ENCODE peak calls at places on chromosomes 16 and 17, in four cellular contexts. Q, G, W and X are unnamed samples.

GRCh38 chr16:30119428-30119827 is 3.6 kb downstream of the MAPK3 start:
- DNase-seq in W (no peak), G (peak; percentile 34), Q (no peak), X (no peak)

GRCh38 chr17:50679008-50679544 is 28.6 kb downstream of the ANKRD40 start:
- DNase-seq in W (no peak), G (no peak), Q (no peak), X (no peak)

GRCh38 chr17:5800646-5801045 is 216.3 kb upstream of the NLRP1 start:
- DNase-seq in Q (no peak), G (no peak), W (peak; percentile 24), X (no peak)

GRCh38 chr17:48547839-48548686 is 3.2 kb upstream of the HOXB2 start:
- DNase-seq in Q (no peak), W (peak; percentile 66), G (peak; percentile 90), X (no peak)

GRCh38 chr17:55344514-55344997 is 77.1 kb downstream of the MMD start:
- DNase-seq in G (no peak), W (no peak), Q (no peak), X (no peak)

GRCh38 chr17:82893779-82894178 is 54.0 kb upstream of the ZNF750 start:
- DNase-seq in G (peak; percentile 23), W (no peak), Q (no peak), X (no peak)

GRCh38 chr16:27346818-27347217 is 33.0 kb downstream of the IL4R start:
- DNase-seq in Q (no peak), W (no peak), G (no peak), X (peak; percentile 13)

GRCh38 chr17:9021985-9022552 is 759 bp downstream of the NTN1 start:
- DNase-seq in W (peak; percentile 55), Q (peak; percentile 63), G (peak; percentile 62), X (no peak)

GRCh38 chr17:48011405-48012150 is 26.0 kb downstream of the COPZ2 start:
- DNase-seq in Q (peak; percentile 57), G (peak; percentile 68), W (peak; percentile 80), X (peak; percentile 79)

GRCh38 chr17:57071991-57072944 is 12.8 kb upstream of the AKAP1 start:
- DNase-seq in W (peak; percentile 62), G (no peak), Q (no peak), X (no peak)

GRCh38 chr16:152141-153128 is at the start of gene HBZ:
- DNase-seq in G (no peak), W (no peak), Q (no peak), X (no peak)

GRCh38 chr17:58083491-58084316 is 485 bp downstream of the DYNLL2 start:
- DNase-seq in Q (peak; percentile 84), W (peak; percentile 37), G (peak; percentile 87), X (peak; percentile 73)

GRCh38 chr17:77654296-77654695 is 304.2 kb upstream of the TNRC6C start:
- DNase-seq in G (no peak), Q (no peak), W (no peak), X (no peak)

GRCh38 chr17:43853546-43853945 is 6.6 kb downstream of the CD300LG start:
- DNase-seq in G (no peak), Q (no peak), W (no peak), X (no peak)

GRCh38 chr16:3715430-3715829 is 1.9 kb downstream of the TRAP1 start:
- DNase-seq in G (no peak), W (no peak), Q (no peak), X (no peak)

GRCh38 chr16:3718628-3719027 is 1.3 kb upstream of the TRAP1 start:
- DNase-seq in Q (no peak), G (no peak), W (no peak), X (no peak)

GRCh38 chr16:3718019-3718391 is 681 bp upstream of the TRAP1 start:
- DNase-seq in G (no peak), W (no peak), Q (no peak), X (peak; percentile 18)

GRCh38 chr16:3716831-3717234 is 491 bp downstream of the TRAP1 start:
- DNase-seq in G (peak; percentile 54), Q (peak; percentile 42), W (peak; percentile 60), X (peak; percentile 65)

GRCh38 chr16:3717235-3718018 is at the start of gene TRAP1:
- DNase-seq in W (peak; percentile 71), Q (peak; percentile 96), G (peak; percentile 95), X (peak; percentile 91)
- H3K79me2 ChIP-seq in W (peaks cover 47% of the 10 kb centered on the region), Q (peaks cover 45% of the 10 kb centered on the region), G (peaks cover 47% of the 10 kb centered on the region), X (peaks cover 53% of the 10 kb centered on the region)

GRCh38 chr16:3113765-3114479 is 1.5 kb downstream of the ZNF205 start:
- DNase-seq in W (no peak), G (peak; percentile 46), Q (no peak), X (no peak)
- H3K9me2 ChIP-seq in W (no peaks in the 10 kb centered on the region), G (no peaks in the 10 kb centered on the region), Q (no peaks in the 10 kb centered on the region), X (no peaks in the 10 kb centered on the region)

GRCh38 chr17:731943-732787 is at the start of gene TLCD3A:
- DNase-seq in Q (peak; percentile 88), W (peak; percentile 71), G (peak; percentile 80), X (peak; percentile 33)

GRCh38 chr17:732788-733720 is 658 bp downstream of the TLCD3A start:
- DNase-seq in W (peak; percentile 71), Q (peak; percentile 68), G (peak; percentile 77), X (peak; percentile 24)

GRCh38 chr17:737561-738113 is 5.2 kb downstream of the TLCD3A start:
- DNase-seq in W (no peak), Q (no peak), G (no peak), X (no peak)

GRCh38 chr17:728911-729310 is 3.5 kb upstream of the TLCD3A start:
- DNase-seq in W (no peak), G (no peak), Q (peak; percentile 27), X (no peak)

DNA sequence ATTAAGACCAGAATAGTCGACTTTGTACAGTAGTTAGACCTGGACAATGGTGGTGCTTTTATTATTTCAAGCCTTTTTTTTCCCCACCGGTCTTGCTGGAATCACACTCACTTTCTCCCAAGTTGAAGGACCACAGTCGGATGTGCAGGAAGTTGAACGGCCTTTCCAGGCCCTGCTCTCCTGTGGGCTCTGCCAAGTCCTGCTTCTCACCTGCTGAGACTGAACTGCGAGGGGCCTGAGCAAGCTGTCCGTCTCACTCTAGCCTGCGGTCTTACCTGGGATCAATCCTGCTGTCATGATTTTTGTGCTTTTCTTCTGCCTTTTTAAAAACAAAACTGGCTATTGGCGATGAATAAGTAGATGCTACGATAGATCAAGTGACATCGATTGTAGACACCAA is 1.3 kb downstream of the TLCD3A start:
- DNase-seq in Q (no peak), W (no peak), G (no peak), X (no peak)
- H3K79me2 ChIP-seq in Q (peaks cover 44% of the 10 kb centered on the region), W (peaks cover 38% of the 10 kb centered on the region), G (peaks cover 66% of the 10 kb centered on the region), X (no peaks in the 10 kb centered on the region)

DNA sequence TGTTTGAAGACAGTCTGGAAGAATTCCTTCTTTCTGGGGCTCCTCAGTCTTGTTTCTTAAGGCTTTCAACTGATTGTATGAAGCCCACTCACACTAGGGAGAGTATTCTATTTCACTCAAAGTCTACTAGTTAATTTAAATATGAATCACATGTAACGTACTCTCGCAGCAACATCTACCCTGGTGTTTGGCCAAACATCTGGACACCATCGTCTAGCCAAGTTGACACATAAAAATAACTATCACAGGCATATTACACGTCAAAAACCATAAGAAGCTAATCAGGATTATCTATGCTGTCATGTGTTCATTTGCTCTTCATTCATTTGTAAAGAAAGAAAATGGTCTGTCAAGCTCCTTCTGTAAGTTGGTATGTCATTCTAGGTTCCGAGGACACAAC is 787.4 kb downstream of the KCNJ2 start:
- DNase-seq in Q (no peak), W (no peak), G (no peak), X (no peak)
- H3K9me2 ChIP-seq in Q (no peaks in the 10 kb centered on the region), W (peaks cover 19% of the 10 kb centered on the region), G (no peaks in the 10 kb centered on the region), X (no peaks in the 10 kb centered on the region)

DNA sequence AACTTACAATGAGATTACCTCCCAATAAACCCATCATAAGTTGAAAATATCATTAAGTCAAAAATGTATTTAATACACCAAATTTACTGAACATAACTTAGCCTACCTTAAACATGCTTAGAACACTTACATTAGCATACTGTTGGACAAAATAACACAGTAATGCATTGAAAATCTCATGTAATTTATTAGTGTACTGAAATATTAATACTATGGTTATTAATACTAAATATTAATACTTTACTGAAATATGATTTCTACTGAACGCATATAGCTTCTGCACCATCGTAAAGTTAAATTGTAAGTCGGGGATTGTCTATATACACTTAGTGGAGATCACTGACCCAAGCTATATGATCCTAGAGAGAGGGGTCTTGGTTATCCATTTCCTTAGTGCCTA is 4.3 kb downstream of the USP32 start:
- DNase-seq in Q (no peak), G (no peak), W (no peak), X (no peak)
- H3K79me2 ChIP-seq in Q (peaks cover 86% of the 10 kb centered on the region), G (peaks cover 92% of the 10 kb centered on the region), W (peaks cover 84% of the 10 kb centered on the region), X (peaks cover 56% of the 10 kb centered on the region)